ENCODE peak calls at places on chromosomes 16 and 17, in nine cellular contexts. H, W, X, Q, R, M, N, Y and V are unnamed samples.

GRCh38 chr17:49342575-49342936 is 19.5 kb downstream of the ZNF652 start:
- DNase-seq in H (no peak), W (no peak), X (no peak), Q (no peak), R (no peak), M (no peak), N (no peak), Y (no peak), V (no peak)

GRCh38 chr16:82082543-82083244 is 47.6 kb downstream of the HSD17B2 start:
- DNase-seq in H (peak), W (no peak), X (no peak), Q (no peak), R (no peak), M (peak), N (no peak), Y (no peak), V (no peak)

GRCh38 chr16:29779474-29779873 is 1.4 kb downstream of the ZG16 start:
- DNase-seq in H (no peak), W (no peak), X (no peak), Q (no peak), R (peak), M (no peak), N (no peak), Y (no peak), V (no peak)

GRCh38 chr17:63476494-63476856 is 386 bp upstream of the ACE start:
- DNase-seq in H (peak), W (no peak), X (no peak), Q (no peak), R (peak), M (no peak), N (peak), Y (no peak), V (no peak)

GRCh38 chr17:50883850-50884291 is 17.7 kb upstream of the TOB1 start:
- DNase-seq in H (no peak), W (no peak), X (no peak), Q (no peak), R (peak), M (no peak), N (no peak), Y (no peak), V (no peak)

GRCh38 chr17:21282231-21282630 is 2.3 kb upstream of the MAP2K3 start:
- DNase-seq in H (peak), W (no peak), X (no peak), Q (peak), R (no peak), M (peak), N (no peak), Y (peak), V (no peak)

GRCh38 chr16:78984324-78984723 is 616.2 kb downstream of the MAF start:
- DNase-seq in H (no peak), W (no peak), X (no peak), Q (no peak), R (no peak), M (no peak), N (no peak), Y (no peak), V (no peak)

GRCh38 chr17:79473111-79473835 is 137.6 kb downstream of the RBFOX3 start:
- DNase-seq in H (no peak), W (no peak), X (no peak), Q (no peak), R (no peak), M (no peak), N (no peak), Y (no peak), V (no peak)

GRCh38 chr16:57648590-57649442 is 19.3 kb upstream of the ADGRG3 start:
- DNase-seq in H (peak), W (peak), X (peak), Q (peak), R (peak), M (peak), N (peak), Y (no peak), V (peak)

GRCh38 chr17:43636446-43636845 is 25.3 kb downstream of the MEOX1 start:
- DNase-seq in H (no peak), W (no peak), X (no peak), Q (no peak), R (no peak), M (no peak), N (no peak), Y (no peak), V (no peak)

GRCh38 chr17:52155301-52155700 is 3.2 kb downstream of the CA10 start:
- DNase-seq in H (no peak), W (no peak), X (no peak), Q (no peak), R (no peak), M (no peak), N (no peak), Y (no peak), V (no peak)

GRCh38 chr16:54473201-54473993 is 186.8 kb upstream of the IRX3 start:
- DNase-seq in H (no peak), W (no peak), X (no peak), Q (no peak), R (no peak), M (no peak), N (no peak), Y (no peak), V (no peak)

GRCh38 chr16:29156511-29156910 is 171.7 kb downstream of the LAT start:
- DNase-seq in H (no peak), W (no peak), X (no peak), Q (no peak), R (peak), M (no peak), N (no peak), Y (no peak), V (no peak)

GRCh38 chr17:41446806-41447205 is 6.0 kb upstream of the KRT38 start:
- DNase-seq in H (no peak), W (no peak), X (no peak), Q (no peak), R (no peak), M (peak), N (no peak), Y (peak), V (no peak)

GRCh38 chr16:67391424-67392300 is 1.6 kb downstream of the TPPP3 start:
- DNase-seq in H (no peak), W (no peak), X (peak), Q (no peak), R (no peak), M (no peak), N (no peak), Y (no peak), V (no peak)

GRCh38 chr17:64326030-64326419 is 63.0 kb upstream of the TEX2 start:
- DNase-seq in H (no peak), W (no peak), X (no peak), Q (no peak), R (no peak), M (no peak), N (no peak), Y (no peak), V (no peak)

GRCh38 chr17:38334480-38335364 is 9.0 kb downstream of the GPR179 start:
- DNase-seq in H (no peak), W (no peak), X (no peak), Q (no peak), R (peak), M (no peak), N (no peak), Y (no peak), V (no peak)

GRCh38 chr17:8103549-8103948 is 14.8 kb downstream of the ALOXE3 start:
- DNase-seq in H (no peak), W (no peak), X (no peak), Q (no peak), R (no peak), M (no peak), N (no peak), Y (no peak), V (no peak)

GRCh38 chr16:57316390-57317017 is 32.0 kb upstream of the PLLP start:
- DNase-seq in H (peak), W (no peak), X (no peak), Q (no peak), R (no peak), M (peak), N (no peak), Y (peak), V (no peak)

GRCh38 chr17:83146347-83146746 is 66.9 kb downstream of the METRNL start:
- DNase-seq in H (no peak), W (no peak), X (no peak), Q (no peak), R (no peak), M (no peak), N (no peak), Y (no peak), V (no peak)

GRCh38 chr16:24976971-24977672 is 38.0 kb downstream of the ARHGAP17 start:
- DNase-seq in H (no peak), W (no peak), X (no peak), Q (no peak), R (peak), M (no peak), N (no peak), Y (no peak), V (no peak)

GRCh38 chr17:31838641-31839225 is 20.3 kb downstream of the COPRS start:
- DNase-seq in H (no peak), W (no peak), X (no peak), Q (peak), R (no peak), M (no peak), N (no peak), Y (no peak), V (no peak)

GRCh38 chr17:70067104-70067503 is 7.9 kb upstream of the KCNJ16 start:
- DNase-seq in H (no peak), W (no peak), X (no peak), Q (no peak), R (no peak), M (no peak), N (no peak), Y (no peak), V (no peak)

GRCh38 chr16:30774367-30775130 is 12.4 kb downstream of the RNF40 start:
- DNase-seq in H (no peak), W (no peak), X (no peak), Q (no peak), R (peak), M (no peak), N (no peak), Y (no peak), V (no peak)

GRCh38 chr17:37791434-37791833 is 46.6 kb upstream of the HNF1B start:
- DNase-seq in H (no peak), W (no peak), X (no peak), Q (no peak), R (peak), M (no peak), N (no peak), Y (no peak), V (peak)

GRCh38 chr17:48618366-48618896 is 3.3 kb upstream of the HOXB8 start:
- DNase-seq in H (peak), W (peak), X (peak), Q (peak), R (peak), M (peak), N (peak), Y (no peak), V (peak)

GRCh38 chr16:20650400-20651159 is 46.9 kb downstream of the ACSM1 start:
- DNase-seq in H (no peak), W (no peak), X (no peak), Q (no peak), R (no peak), M (no peak), N (no peak), Y (no peak), V (no peak)

GRCh38 chr17:10875984-10876555 is 38.2 kb upstream of the PIRT start:
- DNase-seq in H (peak), W (no peak), X (peak), Q (peak), R (peak), M (peak), N (peak), Y (no peak), V (peak)

GRCh38 chr16:89697161-89697615 is 4.3 kb downstream of the SPATA2L start:
- DNase-seq in H (peak), W (no peak), X (no peak), Q (no peak), R (peak), M (no peak), N (no peak), Y (no peak), V (no peak)

GRCh38 chr16:50622029-50622428 is 59.1 kb downstream of the SNX20 start:
- DNase-seq in H (no peak), W (no peak), X (no peak), Q (no peak), R (no peak), M (no peak), N (no peak), Y (no peak), V (no peak)

GRCh38 chr17:78142113-78142861 is 3.9 kb upstream of the C17orf99 start:
- DNase-seq in H (no peak), W (no peak), X (no peak), Q (no peak), R (peak), M (peak), N (no peak), Y (no peak), V (no peak)

GRCh38 chr17:35740997-35741931 is 9.8 kb downstream of the RASL10B start:
- DNase-seq in H (no peak), W (no peak), X (no peak), Q (peak), R (peak), M (no peak), N (no peak), Y (no peak), V (no peak)

GRCh38 chr17:75405365-75406221 is at the start of gene GRB2:
- DNase-seq in H (peak), W (peak), X (peak), Q (peak), R (peak), M (peak), N (peak), Y (no peak), V (peak)

GRCh38 chr17:28406478-28406824 is 439 bp upstream of the SLC46A1 start:
- DNase-seq in H (no peak), W (no peak), X (no peak), Q (no peak), R (no peak), M (no peak), N (no peak), Y (no peak), V (no peak)